ENCODE peak calls at places on chromosomes 6 and 20, in eight cellular contexts. H, M, S, Y, X, O, R and C are unnamed samples.
A peak's percentile ranks its signal among the peaks of the same experiment; 100 is the strongest.

GRCh38 chr6:106501836-106502447 is 127.4 kb downstream of the RTN4IP1 start:
- DNase-seq in S (peak; percentile 57), X (no peak), O (no peak), R (no peak), Y (no peak), H (no peak), M (no peak), C (no peak)

GRCh38 chr20:9769954-9770353 is 68.9 kb downstream of the PAK5 start:
- DNase-seq in O (no peak), M (no peak), H (no peak), X (no peak), Y (no peak), R (no peak), S (no peak), C (no peak)

GRCh38 chr6:167932468-167933276 is 64.8 kb upstream of the KIF25 start:
- DNase-seq in H (no peak), Y (no peak), S (no peak), O (no peak), M (no peak), X (no peak), R (no peak), C (no peak)

GRCh38 chr6:138795809-138796469 is at the start of gene ECT2L:
- DNase-seq in Y (peak; percentile 86), M (no peak), S (peak; percentile 74), O (no peak), X (no peak), H (peak; percentile 97), R (no peak), C (no peak)

GRCh38 chr6:79928478-79928998 is 18.8 kb downstream of the ELOVL4 start:
- DNase-seq in R (no peak), X (no peak), M (no peak), Y (no peak), H (peak; percentile 21), O (no peak), S (no peak), C (no peak)

GRCh38 chr20:32150291-32150848 is 40.9 kb downstream of the TM9SF4 start:
- DNase-seq in M (no peak), H (no peak), R (no peak), S (no peak), Y (peak; percentile 58), X (no peak), O (no peak), C (peak; percentile 61)

GRCh38 chr6:31888281-31889258 is 8.9 kb downstream of the EHMT2 start:
- DNase-seq in M (peak; percentile 61), R (no peak), O (no peak), H (peak; percentile 40), X (no peak), S (no peak), Y (peak; percentile 84), C (no peak)

GRCh38 chr20:43994486-43995100 is 79.9 kb downstream of the TOX2 start:
- DNase-seq in O (no peak), X (peak; percentile 52), M (no peak), S (no peak), Y (no peak), H (no peak), R (no peak), C (no peak)

GRCh38 chr6:121647905-121648304 is 212.5 kb downstream of the GJA1 start:
- DNase-seq in O (no peak), M (no peak), X (peak; percentile 78), H (no peak), S (no peak), R (no peak), Y (no peak), C (no peak)

GRCh38 chr6:317452-318144 is 25.3 kb downstream of the DUSP22 start:
- DNase-seq in H (no peak), O (no peak), S (no peak), X (no peak), R (no peak), Y (peak; percentile 79), M (no peak), C (no peak)

GRCh38 chr6:160995271-160995670 is 3.7 kb downstream of the MAP3K4 start:
- DNase-seq in S (no peak), X (no peak), O (no peak), R (no peak), Y (no peak), H (peak; percentile 85), M (no peak), C (no peak)

GRCh38 chr6:47161176-47161687 is 119.1 kb upstream of the ADGRF1 start:
- DNase-seq in X (peak; percentile 36), M (no peak), R (no peak), O (no peak), Y (no peak), H (peak; percentile 70), S (no peak), C (no peak)

GRCh38 chr6:33297406-33297955 is 1.3 kb downstream of the RGL2 start:
- DNase-seq in Y (peak; percentile 87), H (no peak), M (no peak), O (no peak), S (peak; percentile 80), X (no peak), R (no peak), C (no peak)

GRCh38 chr6:165119231-165120020 is 190.0 kb downstream of the C6orf118 start:
- DNase-seq in M (no peak), S (no peak), H (no peak), R (no peak), X (no peak), O (no peak), Y (no peak), C (no peak)

GRCh38 chr6:138862491-138862890 is 66.6 kb downstream of the ECT2L start:
- DNase-seq in M (no peak), R (no peak), Y (no peak), O (no peak), S (no peak), H (no peak), X (no peak), C (no peak)

GRCh38 chr20:50578061-50578777 is 68.0 kb downstream of the PTPN1 start:
- DNase-seq in Y (peak; percentile 54), R (no peak), M (no peak), X (no peak), H (no peak), S (peak; percentile 23), O (no peak), C (no peak)

GRCh38 chr6:13278184-13278583 is 50.2 kb downstream of the TBC1D7 start:
- DNase-seq in S (no peak), R (no peak), X (no peak), O (no peak), H (peak; percentile 30), Y (peak; percentile 85), M (no peak), C (no peak)